ENCODE peak calls at places on chromosome 18, in five cellular contexts. Q is GM10248, C is Panc1, Y is IMR-90, P is fibroblast of lung. B is an unnamed sample.

GRCh38 chr18:49560277-49561126 is 1.4 kb upstream of the LIPG start:
- DNase-seq in Q (no peak), C (no peak), Y (no peak), P (peak), B (no peak)

GRCh38 chr18:42611134-42611533 is 504.4 kb downstream of the RIT2 start:
- DNase-seq in Q (no peak), C (no peak), Y (no peak), P (no peak), B (no peak)

GRCh38 chr18:54229660-54230059 is 5.2 kb upstream of the MBD2 start:
- DNase-seq in Q (peak), C (no peak), Y (no peak), P (no peak), B (peak)

GRCh38 chr18:22174341-22175148 is 5.2 kb downstream of the GATA6 start:
- DNase-seq in Q (no peak), C (no peak), Y (no peak), P (no peak), B (no peak)

GRCh38 chr18:59061914-59062642 is 77.6 kb upstream of the SEC11C start:
- DNase-seq in Q (peak), C (no peak), Y (no peak), P (no peak), B (no peak)

GRCh38 chr18:2657043-2657512 is 1.6 kb downstream of the SMCHD1 start:
- DNase-seq in Q (no peak), C (no peak), Y (no peak), P (no peak), B (no peak)

GRCh38 chr18:26909599-26910290 is 44.2 kb upstream of the AQP4 start:
- DNase-seq in Q (no peak), C (no peak), Y (no peak), P (no peak), B (no peak)

GRCh38 chr18:9741821-9742541 is 33.9 kb downstream of the RAB31 start:
- DNase-seq in Q (no peak), C (no peak), Y (no peak), P (no peak), B (no peak)

GRCh38 chr18:46073474-46074331 is 1.6 kb upstream of the PSTPIP2 start:
- DNase-seq in Q (peak), C (peak), Y (peak), P (peak), B (peak)

GRCh38 chr18:36187138-36187825 is at the start of gene MOCOS:
- DNase-seq in Q (peak), C (no peak), Y (peak), P (peak), B (peak)

GRCh38 chr18:35949090-35949489 is 23.4 kb upstream of the RMP24 start:
- DNase-seq in Q (no peak), C (no peak), Y (no peak), P (no peak), B (no peak)

GRCh38 chr18:22086973-22087372 is 82.4 kb upstream of the GATA6 start:
- DNase-seq in Q (no peak), C (no peak), Y (no peak), P (no peak), B (no peak)

GRCh38 chr18:51478908-51479307 is 281.4 kb upstream of the MEX3C start:
- DNase-seq in Q (no peak), C (no peak), Y (no peak), P (no peak), B (no peak)
- TF ChIP-seq CTCF in Q (no peak), C (no peak), Y (no peak), P (no peak), B (no peak)

DNA sequence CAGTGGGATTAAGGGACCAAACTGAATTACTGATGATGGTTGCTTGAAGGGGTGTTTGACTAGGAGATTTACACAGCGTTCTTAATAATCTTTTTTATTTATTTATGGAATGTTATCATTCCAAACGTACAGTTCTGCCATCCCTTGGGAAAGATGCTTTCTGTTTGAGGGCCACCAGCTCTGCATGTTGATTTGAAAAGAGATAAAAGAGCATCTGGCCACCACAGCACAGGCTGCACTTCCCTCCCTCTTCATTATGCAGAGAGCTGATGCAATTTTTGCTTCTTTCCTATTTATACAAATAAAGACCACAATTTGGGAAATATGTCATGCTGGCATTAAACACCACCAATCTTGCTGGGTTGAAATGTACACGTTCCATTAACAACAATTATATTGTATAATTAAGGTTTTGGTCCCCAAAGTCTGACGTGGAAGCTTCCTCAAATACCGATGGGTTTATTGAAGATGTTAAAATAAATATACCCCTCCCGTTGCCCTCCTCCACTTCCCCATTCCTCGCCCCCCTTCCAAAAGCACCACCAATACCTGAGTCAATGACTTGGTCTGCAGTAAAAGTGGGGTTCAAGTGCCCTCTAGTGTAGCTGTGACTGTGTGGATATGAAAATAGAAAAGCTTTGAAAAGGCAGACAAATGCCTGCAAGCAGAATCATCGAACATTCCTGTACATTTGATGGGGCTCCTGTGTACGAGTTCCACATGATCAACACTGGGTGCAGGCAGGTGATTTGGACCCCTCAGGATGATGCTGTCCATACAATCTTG is 211.9 kb downstream of the HRH4 start:
- DNase-seq in Q (no peak), C (no peak), Y (peak), P (no peak), B (no peak)
- TF ChIP-seq CTCF in Q (no peak), C (no peak), Y (peak), P (peak), B (no peak)

GRCh38 chr18:32674491-32674890 is 98.3 kb downstream of the KLHL14 start:
- DNase-seq in Q (no peak), C (no peak), Y (no peak), P (no peak), B (no peak)
- TF ChIP-seq CTCF in Q (no peak), C (peak), Y (no peak), P (peak), B (no peak)

DNA sequence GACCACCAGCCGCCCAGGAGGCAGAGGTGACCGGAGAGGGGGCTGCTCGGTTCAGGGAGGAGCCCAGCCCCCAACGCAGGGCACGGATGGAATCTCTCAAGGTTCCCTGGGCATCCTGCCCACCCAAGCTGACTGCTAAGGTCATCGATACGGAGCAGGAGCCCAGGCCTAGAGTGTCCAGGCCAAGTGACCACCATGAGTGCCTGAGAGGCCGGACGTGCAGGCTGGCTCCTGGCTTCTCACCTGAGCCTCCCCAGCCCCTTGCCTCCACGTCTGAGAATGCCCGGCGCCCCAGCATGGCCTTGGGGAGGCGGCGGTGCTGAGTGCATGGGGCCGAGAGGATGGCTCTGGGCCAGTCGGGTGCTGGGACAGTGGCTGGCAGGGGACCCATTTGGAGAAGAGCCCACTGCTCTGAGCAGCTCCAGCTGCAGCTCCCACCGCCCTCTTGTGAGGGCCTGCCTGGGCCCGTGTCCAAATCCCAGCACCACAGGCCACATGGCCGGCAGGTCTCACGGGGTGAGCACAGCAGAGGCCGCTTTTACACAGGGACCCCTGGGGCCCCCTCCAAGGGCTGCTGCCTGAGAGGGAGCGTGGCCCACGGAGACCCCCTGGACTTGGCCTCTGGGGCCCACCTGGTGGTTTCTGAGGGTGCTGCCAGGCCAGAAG is 102.8 kb upstream of the CTDP1 start:
- DNase-seq in Q (no peak), C (no peak), Y (peak), P (peak), B (no peak)
- TF ChIP-seq CTCF in Q (no peak), C (no peak), Y (no peak), P (no peak), B (no peak)

GRCh38 chr18:60411715-60412114 is 39.1 kb upstream of the MC4R start:
- DNase-seq in Q (no peak), C (no peak), Y (no peak), P (no peak), B (no peak)
- TF ChIP-seq CTCF in Q (no peak), C (peak), Y (no peak), P (peak), B (no peak)

GRCh38 chr18:5951515-5952081 is 56.3 kb upstream of the TMEM200C start:
- DNase-seq in Q (no peak), C (no peak), Y (no peak), P (no peak), B (no peak)
- TF ChIP-seq CTCF in Q (no peak), C (no peak), Y (no peak), P (no peak), B (no peak)

GRCh38 chr18:76689646-76690264 is 132.6 kb upstream of the ZNF236 start:
- DNase-seq in Q (no peak), C (no peak), Y (no peak), P (no peak), B (no peak)
- TF ChIP-seq CTCF in Q (no peak), C (no peak), Y (no peak), P (no peak), B (no peak)

B was measured in GM20000.